ENCODE peak calls at places on chromosomes 2 and 18, in ten cellular contexts. O is body of pancreas, Q is fibroblast of the aortic adventitia, Z is lower lobe of right lung, E is HFFc6, U is neural crest cell, K is thyroid gland, L is heart left ventricle, M is BJ, W is astrocyte of the spinal cord. S is an unnamed sample.
A peak's percentile ranks its signal among the peaks of the same experiment; 100 is the strongest.

GRCh38 chr2:148527488-148528340 is 116.8 kb upstream of the EPC2 start:
- DNase-seq in O (no peak), Q (no peak), Z (no peak), E (peak; percentile 8), U (no peak), K (no peak), L (no peak), M (no peak), W (no peak), S (no peak)

GRCh38 chr18:58596265-58596681 is 32.6 kb downstream of the ALPK2 start:
- DNase-seq in O (no peak), Q (no peak), Z (no peak), E (no peak), U (no peak), K (no peak), L (no peak), M (no peak), W (no peak), S (no peak)

GRCh38 chr2:182426915-182427233 is at the start of gene PDE1A:
- DNase-seq in O (no peak), Q (peak; percentile 18), Z (no peak), E (no peak), U (no peak), K (peak; percentile 42), L (no peak), M (no peak), W (no peak), S (no peak)

GRCh38 chr2:67567866-67568265 is 170.7 kb downstream of the ETAA1 start:
- DNase-seq in O (no peak), Q (peak; percentile 73), Z (no peak), E (peak; percentile 32), U (no peak), K (no peak), L (no peak), M (no peak), W (no peak), S (no peak)

GRCh38 chr2:232761301-232761907 is 15.0 kb downstream of the KCNJ13 start:
- DNase-seq in O (peak; percentile 13), Q (peak; percentile 39), Z (no peak), E (peak; percentile 39), U (no peak), K (peak; percentile 17), L (no peak), M (no peak), W (peak; percentile 54), S (no peak)

GRCh38 chr2:216857131-216857550 is 2.7 kb downstream of the TNP1 start:
- DNase-seq in O (no peak), Q (no peak), Z (no peak), E (peak; percentile 72), U (no peak), K (peak; percentile 9), L (no peak), M (no peak), W (peak; percentile 62), S (no peak)

GRCh38 chr2:223442874-223443273 is 159.3 kb downstream of the SCG2 start:
- DNase-seq in O (no peak), Q (peak; percentile 41), Z (no peak), E (no peak), U (no peak), K (no peak), L (no peak), M (no peak), W (peak; percentile 69), S (no peak)

GRCh38 chr2:43344911-43345373 is 118.5 kb upstream of the ZFP36L2 start:
- DNase-seq in O (no peak), Q (peak; percentile 57), Z (no peak), E (no peak), U (no peak), K (no peak), L (no peak), M (no peak), W (no peak), S (no peak)

GRCh38 chr2:120820263-120820884 is 84.7 kb downstream of the GLI2 start:
- DNase-seq in O (no peak), Q (peak; percentile 57), Z (no peak), E (peak; percentile 70), U (peak; percentile 20), K (no peak), L (peak; percentile 54), M (no peak), W (peak; percentile 78), S (no peak)

GRCh38 chr2:19185061-19185460 is 173.4 kb downstream of the OSR1 start:
- DNase-seq in O (no peak), Q (peak; percentile 8), Z (no peak), E (no peak), U (no peak), K (no peak), L (no peak), M (no peak), W (no peak), S (no peak)

GRCh38 chr18:57640236-57640635 is 18.6 kb upstream of the NARS1 start:
- DNase-seq in O (no peak), Q (no peak), Z (no peak), E (no peak), U (no peak), K (no peak), L (no peak), M (no peak), W (no peak), S (no peak)

GRCh38 chr2:235860846-235861245 is 307.3 kb downstream of the GBX2 start:
- DNase-seq in O (no peak), Q (no peak), Z (no peak), E (no peak), U (no peak), K (no peak), L (no peak), M (no peak), W (peak; percentile 46), S (no peak)

GRCh38 chr18:11570073-11570588 is 39.3 kb upstream of the SLC35G4 start:
- DNase-seq in O (no peak), Q (no peak), Z (no peak), E (no peak), U (no peak), K (no peak), L (no peak), M (no peak), W (no peak), S (no peak)

GRCh38 chr18:72543362-72544055 is 633 bp downstream of the CBLN2 start:
- DNase-seq in O (no peak), Q (no peak), Z (no peak), E (no peak), U (no peak), K (no peak), L (peak; percentile 55), M (no peak), W (no peak), S (no peak)

GRCh38 chr2:232491139-232491780 is 3.6 kb upstream of the ECEL1 start:
- DNase-seq in O (no peak), Q (no peak), Z (peak; percentile 14), E (no peak), U (no peak), K (no peak), L (peak; percentile 28), M (no peak), W (no peak), S (peak; percentile 33)

GRCh38 chr2:168660859-168661258 is 141.6 kb upstream of the NOSTRIN start:
- DNase-seq in O (no peak), Q (no peak), Z (no peak), E (no peak), U (no peak), K (no peak), L (no peak), M (no peak), W (no peak), S (no peak)

GRCh38 chr2:184596819-184597411 is 1.4 kb upstream of the ZNF804A start:
- DNase-seq in O (no peak), Q (peak; percentile 65), Z (no peak), E (peak; percentile 57), U (no peak), K (no peak), L (no peak), M (peak; percentile 28), W (peak; percentile 73), S (no peak)
- TF ChIP-seq CTCF in O (no peak), Q (peak; percentile 24), Z (no peak), E (no peak), U (no peak), K (no peak), L (no peak), M (no peak), W (peak; percentile 29), S (peak; percentile 35)

DNA sequence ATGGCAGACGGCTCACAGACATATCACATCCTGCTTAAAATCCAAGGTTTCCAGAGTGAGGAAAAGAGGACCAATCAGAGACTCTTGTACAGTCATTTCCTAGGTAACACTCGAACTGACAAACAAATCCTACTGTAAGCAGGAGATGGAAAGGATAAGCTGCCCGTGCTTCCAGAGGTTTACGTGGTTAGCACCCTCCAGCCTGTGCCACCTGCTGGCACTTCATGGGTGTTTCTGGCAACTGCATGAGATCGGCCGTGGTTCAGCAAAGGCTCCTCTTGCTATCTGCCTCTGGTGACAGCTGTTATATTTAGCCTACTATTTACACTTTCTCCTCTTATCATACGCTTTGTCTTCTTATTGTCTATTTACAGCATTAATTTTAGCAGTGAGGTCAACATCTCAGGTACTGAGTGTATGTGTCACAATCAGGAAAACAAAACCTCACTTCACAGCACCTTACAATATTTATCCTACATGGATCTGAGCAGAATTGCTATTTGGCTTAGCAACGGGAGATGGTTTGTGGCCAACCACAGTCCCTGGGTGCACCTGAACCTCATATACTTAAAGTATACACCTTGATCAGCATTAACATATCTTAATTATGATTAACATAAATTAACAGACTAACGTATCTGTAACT is 226.9 kb downstream of the TMEM163 start:
- DNase-seq in O (peak; percentile 65), Q (no peak), Z (no peak), E (no peak), U (no peak), K (peak; percentile 9), L (no peak), M (no peak), W (no peak), S (no peak)
- TF ChIP-seq CTCF in O (peak; percentile 28), Q (no peak), Z (no peak), E (no peak), U (no peak), K (no peak), L (no peak), M (no peak), W (no peak), S (no peak)

DNA sequence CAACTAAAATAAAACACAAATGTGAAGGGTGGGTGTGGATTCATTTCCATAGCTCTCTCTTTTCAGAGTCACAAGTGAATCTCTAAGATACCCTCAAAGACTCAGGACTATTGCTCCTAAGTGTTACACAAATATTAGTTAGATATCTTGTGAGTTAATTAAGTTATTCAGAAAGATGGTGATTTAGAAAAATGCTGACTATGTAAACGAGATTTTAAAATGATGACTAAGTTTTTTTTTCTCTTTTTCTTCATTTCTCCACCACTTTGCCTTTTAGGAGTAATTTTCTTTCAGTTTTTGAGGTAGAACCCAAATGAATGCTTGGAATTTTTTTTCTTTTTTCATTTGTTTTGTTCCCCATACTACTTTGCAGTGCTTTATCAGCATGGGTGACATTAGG is 479.7 kb downstream of the SPAG16 start:
- DNase-seq in O (no peak), Q (no peak), Z (no peak), E (no peak), U (no peak), K (no peak), L (no peak), M (no peak), W (no peak), S (no peak)
- TF ChIP-seq CTCF in O (no peak), Q (no peak), Z (no peak), E (no peak), U (no peak), K (no peak), L (no peak), M (no peak), W (no peak), S (no peak)

GRCh38 chr2:108988796-108989713 is at the start of gene EDAR:
- DNase-seq in O (peak; percentile 67), Q (no peak), Z (no peak), E (no peak), U (peak; percentile 31), K (peak; percentile 62), L (no peak), M (no peak), W (peak; percentile 19), S (no peak)
- TF ChIP-seq CTCF in O (peak; percentile 58), Q (peak; percentile 41), Z (peak; percentile 51), E (peak; percentile 40), U (peak; percentile 71), K (no peak), L (no peak), M (peak; percentile 38), W (peak; percentile 65), S (no peak)

S was measured in CD14-positive monocyte.